ENCODE peak calls at places on chromosome 16, in eight cellular contexts. O is SHP77 treated with DMSO at 0.1 percent for 48 hours; R is testis; J is kidney glomerular epithelial cell; M is Calu3; S is stimulated activated naive CD4-positive, alpha-beta T cell; G is foreskin melanocyte; H is OCI-M1. E is an unnamed sample.

GRCh38 chr16:11078812-11079459 is 134.6 kb downstream of the CLEC16A start:
- DNase-seq in G (peak), H (no peak), R (peak), J (peak), M (no peak), S (no peak), O (no peak), E (no peak)

GRCh38 chr16:88857728-88858339 is 907 bp downstream of the TRAPPC2L start:
- DNase-seq in J (peak), G (peak), M (peak), H (peak), O (peak), S (peak), R (peak), E (no peak)

GRCh38 chr16:17951273-17951845 is 385.2 kb downstream of the NPIPA8 start:
- DNase-seq in H (no peak), M (no peak), R (no peak), S (no peak), G (no peak), J (no peak), O (no peak), E (no peak)

GRCh38 chr16:27739606-27740357 is 189.8 kb downstream of the KATNIP start:
- DNase-seq in R (no peak), M (no peak), G (no peak), H (no peak), J (no peak), O (no peak), S (no peak), E (no peak)

GRCh38 chr16:78277374-78277773 is 177.9 kb downstream of the WWOX start:
- DNase-seq in M (no peak), G (no peak), R (no peak), H (no peak), S (no peak), O (no peak), J (no peak), E (peak)

GRCh38 chr16:22217890-22218730 is 12.0 kb downstream of the EEF2K start:
- DNase-seq in G (no peak), M (no peak), H (peak), S (no peak), J (no peak), R (peak), O (no peak), E (no peak)

GRCh38 chr16:85327731-85328664 is 215.7 kb upstream of the CIBAR2 start:
- DNase-seq in R (peak), O (no peak), J (no peak), S (no peak), M (no peak), H (peak), G (no peak), E (peak)

GRCh38 chr16:4360538-4361021 is 9.5 kb upstream of the PAM16 start:
- DNase-seq in M (no peak), O (no peak), J (no peak), G (no peak), R (no peak), S (no peak), H (peak), E (no peak)

GRCh38 chr16:12723681-12724080 is 80.0 kb downstream of the CPPED1 start:
- DNase-seq in S (no peak), J (no peak), O (no peak), M (no peak), G (no peak), H (no peak), R (no peak), E (no peak)

GRCh38 chr16:68179855-68180254 is 56.1 kb downstream of the ESRP2 start:
- DNase-seq in G (no peak), O (no peak), H (no peak), R (no peak), M (no peak), S (no peak), J (no peak), E (no peak)

GRCh38 chr16:1101133-1101532 is 5.1 kb upstream of the C1QTNF8 start:
- DNase-seq in G (no peak), O (no peak), R (no peak), S (no peak), H (no peak), M (no peak), J (no peak), E (no peak)

GRCh38 chr16:89122322-89122831 is 28.7 kb downstream of the ACSF3 start:
- DNase-seq in S (peak), R (no peak), O (peak), G (no peak), J (no peak), H (no peak), M (no peak), E (peak)

GRCh38 chr16:69406780-69407331 is 17.6 kb upstream of the CYB5B start:
- DNase-seq in H (peak), M (no peak), J (no peak), G (no peak), R (peak), S (no peak), O (no peak), E (no peak)

GRCh38 chr16:8588703-8589292 is 1.5 kb downstream of the TMEM114 start:
- DNase-seq in H (no peak), G (no peak), R (no peak), M (no peak), O (no peak), S (no peak), J (no peak), E (no peak)

GRCh38 chr16:57666353-57667068 is 1.6 kb upstream of the ADGRG3 start:
- DNase-seq in M (no peak), R (no peak), J (no peak), S (no peak), H (no peak), O (no peak), G (no peak), E (no peak)

GRCh38 chr16:2044541-2044940 is 3.1 kb downstream of the NTHL1 start:
- DNase-seq in R (no peak), H (no peak), M (no peak), G (no peak), J (no peak), O (no peak), S (no peak), E (no peak)

GRCh38 chr16:82658796-82659195 is 32.0 kb downstream of the CDH13 start:
- DNase-seq in J (no peak), G (no peak), M (no peak), H (no peak), S (no peak), O (no peak), R (no peak), E (no peak)

GRCh38 chr16:81945665-81946064 is 65.6 kb downstream of the SDR42E1 start:
- DNase-seq in S (no peak), O (no peak), J (no peak), M (no peak), G (no peak), R (no peak), H (no peak), E (no peak)

GRCh38 chr16:2483160-2483559 is 8.2 kb downstream of the TBC1D24 start:
- DNase-seq in H (no peak), R (no peak), G (peak), O (no peak), S (no peak), M (no peak), J (no peak), E (peak)

GRCh38 chr16:47721016-47721673 is 260.0 kb downstream of the PHKB start:
- DNase-seq in S (no peak), O (no peak), R (no peak), G (no peak), J (no peak), M (no peak), H (no peak), E (no peak)

GRCh38 chr16:30977502-30977901 is 7.5 kb upstream of the HSD3B7 start:
- DNase-seq in S (peak), R (no peak), H (peak), O (no peak), J (no peak), M (no peak), G (no peak), E (no peak)

GRCh38 chr16:89842471-89843408 is 14.5 kb downstream of the SPIRE2 start:
- DNase-seq in M (no peak), O (no peak), J (peak), G (no peak), H (no peak), S (no peak), R (no peak), E (no peak)

GRCh38 chr16:81106826-81107503 is 10.8 kb upstream of the GCSH start:
- DNase-seq in H (no peak), G (no peak), J (no peak), S (no peak), R (no peak), M (peak), O (no peak), E (no peak)

GRCh38 chr16:24544640-24545039 is 5.3 kb downstream of the RBBP6 start:
- DNase-seq in H (no peak), G (no peak), J (peak), R (no peak), O (no peak), M (no peak), S (no peak), E (peak)

GRCh38 chr16:24645739-24646645 is 83.5 kb upstream of the TNRC6A start:
- DNase-seq in S (no peak), O (no peak), R (no peak), G (peak), M (peak), J (peak), H (no peak), E (no peak)

GRCh38 chr16:72837846-72838661 is 209.9 kb downstream of the ZFHX3 start:
- DNase-seq in G (no peak), S (no peak), M (no peak), O (no peak), J (no peak), R (no peak), H (no peak), E (no peak)

GRCh38 chr16:917591-918061 is 53.2 kb downstream of the LMF1 start:
- DNase-seq in R (no peak), H (no peak), J (no peak), O (no peak), G (no peak), M (no peak), S (no peak), E (no peak)

GRCh38 chr16:71626858-71627213 is 852 bp downstream of the MARVELD3 start:
- DNase-seq in H (no peak), G (no peak), O (no peak), S (no peak), M (peak), R (no peak), J (no peak), E (no peak)

GRCh38 chr16:83738926-83739503 is 68.8 kb upstream of the HSBP1 start:
- DNase-seq in M (no peak), H (no peak), O (no peak), G (no peak), R (no peak), S (no peak), J (peak), E (no peak)

GRCh38 chr16:48350716-48351115 is 34.5 kb downstream of the SIAH1 start:
- DNase-seq in H (no peak), S (no peak), M (no peak), J (no peak), O (no peak), R (no peak), G (no peak), E (no peak)

GRCh38 chr16:35533683-35534082 is 2074.3 kb downstream of the TP53TG3F start:
- DNase-seq in H (no peak), G (no peak), R (no peak), O (no peak), M (no peak), S (no peak), J (no peak), E (no peak)

GRCh38 chr16:10383626-10384025 is 2.2 kb upstream of the ATF7IP2 start:
- DNase-seq in H (peak), O (no peak), G (no peak), J (no peak), R (no peak), M (no peak), S (no peak), E (no peak)

GRCh38 chr16:52149003-52149402 is 397.9 kb downstream of the TOX3 start:
- DNase-seq in J (no peak), G (no peak), R (no peak), O (no peak), H (no peak), M (no peak), S (no peak), E (no peak)

GRCh38 chr16:50711862-50712567 is 18.6 kb downstream of the NOD2 start:
- DNase-seq in J (no peak), S (no peak), M (no peak), O (peak), R (no peak), H (no peak), G (no peak), E (peak)

GRCh38 chr16:12529582-12529981 is 274.1 kb downstream of the CPPED1 start:
- DNase-seq in J (no peak), H (no peak), O (no peak), M (no peak), S (no peak), R (no peak), G (no peak), E (no peak)

GRCh38 chr16:4624827-4625616 is 396 bp downstream of the MGRN1 start:
- DNase-seq in J (peak), R (peak), G (peak), M (peak), S (peak), O (no peak), H (peak), E (no peak)

GRCh38 chr16:35733278-35733965 is 2274.0 kb downstream of the TP53TG3F start:
- DNase-seq in M (no peak), R (no peak), J (no peak), O (no peak), S (no peak), H (no peak), G (no peak), E (no peak)

GRCh38 chr16:89022051-89022836 is 45.2 kb upstream of the CBFA2T3 start:
- DNase-seq in J (no peak), G (no peak), M (no peak), S (no peak), O (no peak), R (no peak), H (no peak), E (no peak)